ENCODE peak calls at places on chromosomes 13 and 19, in seven cellular contexts. E, B, O, K, G, N and W are unnamed samples.

GRCh38 chr13:98977568-98978270 is at the start of gene DOCK9:
- DNase-seq in B (no peak), E (no peak), K (no peak), N (no peak), O (no peak), G (peak), W (no peak)

GRCh38 chr13:83879431-83880171 is 2.7 kb downstream of the SLITRK1 start:
- DNase-seq in G (no peak), N (no peak), B (no peak), E (no peak), O (no peak), K (no peak), W (no peak)

GRCh38 chr19:18286973-18287635 is 5.7 kb upstream of the JUND start:
- DNase-seq in B (no peak), O (no peak), N (no peak), E (no peak), G (no peak), K (no peak), W (no peak)

GRCh38 chr13:41668130-41668757 is 210.9 kb downstream of the RGCC start:
- DNase-seq in O (peak), E (no peak), K (peak), N (peak), G (peak), B (no peak), W (peak)

GRCh38 chr19:12156254-12157058 is at the start of gene ZNF625:
- DNase-seq in K (no peak), N (no peak), O (peak), G (peak), B (peak), E (peak), W (no peak)

GRCh38 chr19:3683866-3684816 is 16.1 kb downstream of the PIP5K1C start:
- DNase-seq in O (peak), K (no peak), G (no peak), E (no peak), N (peak), B (no peak), W (peak)

GRCh38 chr19:459724-460511 is 915 bp downstream of the SHC2 start:
- DNase-seq in O (peak), N (peak), G (peak), B (no peak), K (no peak), E (no peak), W (no peak)

GRCh38 chr13:101019126-101019525 is 344.5 kb upstream of the TMTC4 start:
- DNase-seq in N (no peak), G (no peak), O (no peak), B (no peak), E (no peak), K (no peak), W (no peak)

GRCh38 chr13:78102121-78102677 is 183.6 kb upstream of the EDNRB start:
- DNase-seq in G (peak), B (no peak), N (no peak), K (no peak), O (no peak), E (no peak), W (no peak)

GRCh38 chr19:7910321-7911161 is 4.1 kb upstream of the TGFBR3L start:
- DNase-seq in E (no peak), B (no peak), N (no peak), K (no peak), G (no peak), O (no peak), W (no peak)

GRCh38 chr13:97388385-97388784 is 45.6 kb upstream of the RAP2A start:
- DNase-seq in B (no peak), N (no peak), O (no peak), G (no peak), E (no peak), K (no peak), W (no peak)

GRCh38 chr13:35954207-35954560 is 177.0 kb downstream of the DCLK1 start:
- DNase-seq in G (no peak), O (no peak), N (no peak), B (no peak), E (no peak), K (no peak), W (no peak)

GRCh38 chr19:32581704-32582164 is 744 bp downstream of the PDCD5 start:
- DNase-seq in G (peak), O (no peak), B (no peak), K (no peak), E (no peak), N (peak), W (peak)

GRCh38 chr13:31204592-31204991 is 4.8 kb downstream of the B3GLCT start:
- DNase-seq in O (no peak), B (no peak), N (no peak), G (no peak), E (no peak), K (no peak), W (no peak)

GRCh38 chr13:112842931-112843391 is 126.1 kb upstream of the MCF2L start:
- DNase-seq in G (no peak), K (no peak), N (no peak), E (no peak), B (no peak), O (no peak), W (no peak)

GRCh38 chr19:10544242-10544752 is 593 bp downstream of the ATG4D start:
- DNase-seq in G (no peak), E (no peak), O (no peak), N (no peak), K (no peak), B (peak), W (no peak)

GRCh38 chr13:97226013-97226412 is 3.9 kb downstream of the MBNL2 start:
- DNase-seq in O (no peak), E (no peak), K (no peak), N (no peak), G (no peak), B (no peak), W (peak)

GRCh38 chr19:7904074-7905020 is 670 bp downstream of the MAP2K7 start:
- DNase-seq in E (peak), O (peak), K (peak), N (no peak), B (peak), G (peak), W (peak)

GRCh38 chr19:13234518-13234917 is 84.3 kb downstream of the IER2 start:
- DNase-seq in N (peak), B (no peak), G (no peak), K (peak), E (peak), O (peak), W (peak)

GRCh38 chr13:112012004-112012704 is 54.8 kb upstream of the SOX1 start:
- DNase-seq in B (no peak), E (no peak), K (no peak), G (no peak), O (no peak), N (no peak), W (no peak)

GRCh38 chr19:7673995-7674667 is 2.8 kb upstream of the MCEMP1 start:
- DNase-seq in O (no peak), G (peak), N (peak), B (no peak), K (no peak), E (no peak), W (peak)

GRCh38 chr19:15251749-15252397 is 19.6 kb upstream of the EPHX3 start:
- DNase-seq in K (no peak), E (no peak), G (peak), O (no peak), B (no peak), N (peak), W (no peak)

GRCh38 chr19:5914946-5915781 is 1.1 kb downstream of the CAPS start:
- DNase-seq in K (no peak), N (no peak), G (no peak), E (no peak), O (no peak), B (no peak), W (no peak)